ENCODE peak calls at places on chromosomes 1 and 21, in four cellular contexts. Q is K562, C is GM12878, V is HepG2. O is an unnamed sample.

GRCh38 chr1:222168621-222169020 is 379.3 kb downstream of the HHIPL2 start:
- DNase-seq in Q (no peak), C (no peak), V (no peak), O (no peak)

GRCh38 chr1:22662318-22662717 is 9.3 kb downstream of the C1QB start:
- DNase-seq in V (no peak), Q (peak), C (no peak), O (peak)

GRCh38 chr1:85313888-85314696 is 37.7 kb upstream of the BCL10 start:
- DNase-seq in Q (no peak), V (no peak), C (no peak), O (no peak)

GRCh38 chr21:21373969-21374368 is 375.8 kb downstream of the NCAM2 start:
- DNase-seq in Q (no peak), C (no peak), V (no peak), O (no peak)

GRCh38 chr1:160087118-160087662 is 5.9 kb downstream of the KCNJ9 start:
- DNase-seq in V (no peak), C (no peak), Q (no peak), O (no peak)

GRCh38 chr21:41848971-41849580 is 30.1 kb downstream of the PRDM15 start:
- DNase-seq in Q (no peak), V (no peak), C (no peak), O (no peak)

GRCh38 chr1:2189459-2190425 is 4.8 kb downstream of the FAAP20 start:
- DNase-seq in V (peak), C (no peak), Q (peak), O (peak)

GRCh38 chr1:94011709-94012590 is 102.7 kb upstream of the GCLM start:
- DNase-seq in V (peak), Q (no peak), C (no peak), O (no peak)

GRCh38 chr1:174874337-174875053 is 125.3 kb upstream of the CACYBP start:
- DNase-seq in V (no peak), Q (no peak), C (peak), O (no peak)

GRCh38 chr1:112143871-112144441 is 154.5 kb upstream of the KCND3 start:
- DNase-seq in V (no peak), C (no peak), Q (no peak), O (no peak)

GRCh38 chr1:145983959-145984830 is 12.2 kb downstream of the TXNIP start:
- DNase-seq in V (no peak), Q (no peak), C (no peak), O (no peak)

GRCh38 chr1:4700801-4701200 is 46.4 kb downstream of the AJAP1 start:
- DNase-seq in Q (no peak), V (no peak), C (no peak), O (no peak)

GRCh38 chr1:205421728-205422127 is at the start of gene LEMD1:
- DNase-seq in V (no peak), C (no peak), Q (no peak), O (no peak)

GRCh38 chr1:230171337-230172015 is 104.4 kb downstream of the GALNT2 start:
- DNase-seq in V (no peak), C (no peak), Q (no peak), O (no peak)

GRCh38 chr1:54227091-54227602 is 27.2 kb downstream of the MRPL37 start:
- DNase-seq in Q (no peak), C (no peak), V (peak), O (peak)

GRCh38 chr1:226804907-226805759 is 65.3 kb upstream of the PSEN2 start:
- DNase-seq in Q (peak), V (no peak), C (no peak), O (peak)

GRCh38 chr1:82632164-82632563 is 831.4 kb downstream of the ADGRL2 start:
- DNase-seq in Q (no peak), C (no peak), V (no peak), O (no peak)
- TF ChIP-seq NFIC in Q (no peak), C (no peak), V (no peak), O (no peak)

DNA sequence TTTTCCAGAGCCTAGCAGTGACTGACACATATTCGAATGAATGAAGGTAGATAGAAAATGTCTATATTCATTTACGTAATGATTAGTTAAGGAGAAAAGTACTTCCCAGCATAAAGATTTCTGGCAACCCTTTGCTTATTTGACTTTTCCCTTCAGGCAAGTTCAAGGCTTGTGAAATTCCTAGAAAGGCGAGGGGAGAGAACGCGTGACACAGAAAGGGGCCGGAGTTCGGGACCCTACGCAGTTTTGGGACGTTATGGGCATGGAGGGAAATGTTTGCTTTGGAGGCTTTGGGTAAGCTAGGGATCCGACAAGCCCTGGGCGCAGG is 472 bp upstream of the USP25 start:
- DNase-seq in Q (no peak), V (no peak), C (no peak), O (no peak)
- TF ChIP-seq JUND in Q (no peak), V (no peak), C (no peak), O (no peak)

GRCh38 chr1:91564888-91565700 is 64.4 kb downstream of the CDC7 start:
- DNase-seq in C (no peak), Q (no peak), V (no peak), O (no peak)
- TF ChIP-seq NFIC in C (no peak), Q (no peak), V (no peak), O (no peak)

GRCh38 chr21:44351535-44352252 is 1.7 kb upstream of the TRPM2 start:
- DNase-seq in Q (no peak), V (no peak), C (no peak), O (no peak)
- TF ChIP-seq JUND in Q (no peak), V (no peak), C (no peak), O (no peak)

DNA sequence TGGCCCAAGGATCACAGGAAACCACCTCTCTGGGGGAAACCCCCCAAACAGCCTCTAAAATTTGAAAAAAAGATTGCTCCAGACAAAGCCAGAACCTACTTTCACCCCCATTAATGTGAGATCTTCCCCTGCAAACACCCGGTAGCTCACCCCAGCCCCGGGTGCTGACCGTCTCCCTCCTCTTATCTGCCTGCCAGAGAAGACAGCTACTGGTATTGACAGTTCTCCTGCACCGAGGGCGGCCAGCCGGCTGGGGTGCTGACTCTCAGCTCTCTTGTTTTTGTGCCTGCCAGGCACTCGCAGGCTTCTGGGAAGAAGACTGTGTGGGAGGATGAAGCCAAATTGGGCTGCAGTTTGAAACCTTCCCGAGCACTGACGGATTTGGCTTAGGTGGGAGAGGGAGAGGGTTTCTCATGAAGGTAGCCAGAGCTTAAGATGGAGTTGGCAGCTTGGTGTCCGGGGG is 48.2 kb downstream of the RASSF5 start:
- DNase-seq in V (no peak), Q (peak), C (no peak), O (no peak)
- TF ChIP-seq NFIC in V (no peak), Q (no peak), C (no peak), O (no peak)

GRCh38 chr1:29626066-29626465 is 389.7 kb downstream of the PTPRU start:
- DNase-seq in V (no peak), Q (no peak), C (no peak), O (no peak)
- TF ChIP-seq JUND in V (no peak), Q (no peak), C (no peak), O (no peak)

DNA sequence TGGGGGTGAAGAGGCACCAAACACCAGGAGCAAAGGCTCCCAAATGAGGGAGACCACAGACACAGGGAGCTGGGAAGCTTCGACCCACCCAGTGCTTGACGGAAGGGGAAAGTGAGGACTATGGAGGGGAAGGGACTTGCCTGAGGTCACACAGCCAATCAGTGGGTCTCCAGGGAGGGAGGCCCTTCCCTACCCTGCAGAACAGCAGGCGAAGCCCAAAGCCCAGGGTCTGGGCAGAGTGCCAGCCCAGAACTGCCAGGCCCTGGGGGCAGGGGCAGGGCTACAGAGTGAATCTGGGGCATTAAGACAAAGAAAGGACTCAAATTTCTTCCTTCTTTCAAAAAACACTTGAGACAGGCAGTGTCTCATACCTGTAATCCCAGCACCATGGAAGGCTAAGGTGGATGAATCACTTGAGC is 45.5 kb upstream of the ECE1 start:
- DNase-seq in Q (no peak), V (no peak), C (no peak), O (peak)
- TF ChIP-seq NFIC in Q (peak), V (no peak), C (no peak), O (peak)

O was measured in SK-N-SH.